ENCODE peak calls at places on chromosomes 16 and 17, in eight cellular contexts. A, V, Q, S, G, P, L and F are unnamed samples.

GRCh38 chr17:34156741-34157589 is 98.1 kb upstream of the CCL2 start:
- DNase-seq in A (no peak), L (peak; percentile 43), V (no peak), G (no peak), Q (no peak), P (no peak), S (no peak), F (no peak)

GRCh38 chr16:21638573-21638975 is 13.8 kb downstream of the IGSF6 start:
- DNase-seq in S (peak; percentile 30), G (no peak), V (no peak), Q (no peak), A (peak; percentile 41), L (no peak), P (no peak), F (no peak)

GRCh38 chr16:53743149-53743566 is 39.2 kb downstream of the FTO start:
- DNase-seq in S (peak; percentile 46), V (no peak), A (peak; percentile 16), L (peak; percentile 19), G (no peak), P (no peak), Q (no peak), F (no peak)

GRCh38 chr16:51886456-51886855 is 660.5 kb downstream of the TOX3 start:
- DNase-seq in P (no peak), S (no peak), V (no peak), Q (no peak), G (no peak), A (no peak), L (no peak), F (no peak)

GRCh38 chr17:63042443-63042842 is 76.4 kb downstream of the TANC2 start:
- DNase-seq in L (no peak), P (no peak), Q (no peak), S (no peak), G (no peak), A (no peak), V (no peak), F (no peak)

GRCh38 chr16:87178977-87179376 is 138.2 kb downstream of the C16orf95 start:
- DNase-seq in V (no peak), S (peak; percentile 87), P (no peak), G (no peak), A (no peak), Q (peak; percentile 81), L (no peak), F (peak; percentile 79)

GRCh38 chr16:54424043-54424451 is 137.5 kb upstream of the IRX3 start:
- DNase-seq in P (no peak), Q (no peak), L (no peak), S (no peak), G (no peak), A (no peak), V (no peak), F (no peak)

GRCh38 chr17:57913576-57914273 is 41.5 kb downstream of the CUEDC1 start:
- DNase-seq in P (no peak), Q (no peak), G (no peak), V (no peak), A (no peak), L (no peak), S (no peak), F (no peak)

GRCh38 chr17:58504826-58505351 is 9.5 kb downstream of the MTMR4 start:
- DNase-seq in P (no peak), L (no peak), G (no peak), S (no peak), A (no peak), V (no peak), Q (no peak), F (no peak)

GRCh38 chr16:24132048-24132796 is 123.9 kb upstream of the CACNG3 start:
- DNase-seq in S (no peak), V (no peak), L (no peak), G (no peak), A (no peak), P (no peak), Q (no peak), F (no peak)

GRCh38 chr17:70313450-70313849 is 144.1 kb downstream of the KCNJ2 start:
- DNase-seq in G (no peak), A (no peak), L (no peak), P (no peak), Q (no peak), S (no peak), V (no peak), F (no peak)

GRCh38 chr17:39732586-39732985 is 2.3 kb upstream of the MIEN1 start:
- DNase-seq in V (no peak), G (no peak), P (no peak), Q (no peak), A (no peak), S (no peak), L (no peak), F (no peak)

GRCh38 chr17:19263621-19264010 is 26.4 kb downstream of the EPN2 start:
- DNase-seq in G (no peak), L (no peak), P (no peak), Q (peak; percentile 88), S (no peak), A (no peak), V (no peak), F (no peak)

GRCh38 chr16:19323596-19323995 is 38.1 kb downstream of the CLEC19A start:
- DNase-seq in Q (no peak), L (no peak), G (no peak), V (no peak), P (no peak), A (no peak), S (no peak), F (no peak)

GRCh38 chr17:2436516-2436915 is 35.7 kb upstream of the MNT start:
- DNase-seq in S (no peak), P (no peak), A (no peak), G (no peak), Q (no peak), V (no peak), L (no peak), F (no peak)

GRCh38 chr17:2438823-2439222 is 38.0 kb upstream of the MNT start:
- DNase-seq in G (no peak), Q (no peak), S (peak; percentile 52), V (no peak), P (no peak), A (no peak), L (no peak), F (no peak)

GRCh38 chr17:2433696-2434095 is 32.8 kb upstream of the MNT start:
- DNase-seq in P (no peak), Q (no peak), L (no peak), G (no peak), S (no peak), V (no peak), A (no peak), F (no peak)

GRCh38 chr17:2435181-2435741 is 34.4 kb upstream of the MNT start:
- DNase-seq in A (no peak), V (no peak), S (peak; percentile 32), P (no peak), G (no peak), L (no peak), Q (no peak), F (no peak)

DNA sequence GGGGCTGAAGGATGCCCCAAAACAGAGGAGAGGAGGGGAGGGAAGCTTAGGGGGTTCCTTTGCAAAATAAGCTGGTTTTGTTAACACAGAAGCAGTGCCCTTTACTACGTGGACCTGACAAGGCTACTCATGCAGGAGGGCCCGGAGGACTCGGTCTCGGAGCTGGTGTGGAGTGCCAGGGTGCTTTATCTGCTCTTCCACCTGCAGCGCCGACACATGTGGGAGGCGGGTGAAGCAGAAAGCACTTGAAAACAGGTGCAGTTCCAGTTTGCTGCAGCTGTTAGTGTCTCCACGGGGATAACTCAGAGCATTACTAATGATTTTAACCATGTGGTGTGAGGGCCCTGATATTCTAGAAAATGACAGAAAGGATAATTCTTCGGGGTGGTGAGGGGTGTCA is 35.0 kb upstream of the MNT start:
- DNase-seq in L (no peak), A (no peak), G (no peak), V (no peak), Q (no peak), P (no peak), S (no peak), F (no peak)
- H3K4me3 ChIP-seq in L (no peak overlapping the region), A (no peak overlapping the region), G (no peak overlapping the region), V (no peak overlapping the region), Q (no peak overlapping the region), P (no peak overlapping the region), S (no peak overlapping the region), F (no peak overlapping the region)

GRCh38 chr17:61903251-61903650 is 24.5 kb downstream of the INTS2 start:
- DNase-seq in P (no peak), G (no peak), A (no peak), Q (no peak), V (no peak), L (no peak), S (no peak), F (no peak)

GRCh38 chr17:61907361-61907760 is 20.4 kb downstream of the INTS2 start:
- DNase-seq in A (no peak), V (no peak), S (no peak), P (no peak), L (no peak), Q (no peak), G (no peak), F (no peak)

GRCh38 chr17:61908292-61909037 is 19.3 kb downstream of the INTS2 start:
- DNase-seq in L (no peak), G (no peak), V (no peak), P (no peak), Q (no peak), S (no peak), A (no peak), F (no peak)

GRCh38 chr17:61904094-61904710 is 23.6 kb downstream of the INTS2 start:
- DNase-seq in G (no peak), Q (no peak), P (no peak), A (peak; percentile 51), S (no peak), V (no peak), L (no peak), F (no peak)
- H3K4me3 ChIP-seq in G (no peak overlapping the region), Q (no peak overlapping the region), P (no peak overlapping the region), A (peak overlapping the region; percentile 85), S (no peak overlapping the region), V (no peak overlapping the region), L (no peak overlapping the region), F (no peak overlapping the region)

GRCh38 chr17:74968361-74968780 is 4.2 kb downstream of the HID1 start:
- DNase-seq in S (no peak), V (no peak), A (no peak), P (no peak), L (no peak), Q (no peak), G (no peak), F (no peak)
- H3K4me3 ChIP-seq in S (no peak overlapping the region), V (no peak overlapping the region), A (no peak overlapping the region), P (no peak overlapping the region), L (no peak overlapping the region), Q (no peak overlapping the region), G (no peak overlapping the region), F (no peak overlapping the region)

GRCh38 chr17:45228985-45229517 is 7.4 kb downstream of the FMNL1 start:
- DNase-seq in L (no peak), P (peak; percentile 90), V (peak; percentile 93), Q (peak; percentile 89), S (peak; percentile 96), G (peak; percentile 86), A (peak; percentile 72), F (peak; percentile 94)

GRCh38 chr17:45230787-45231480 is 9.2 kb downstream of the FMNL1 start:
- DNase-seq in Q (no peak), P (peak; percentile 70), V (no peak), G (no peak), S (peak; percentile 73), A (no peak), L (peak; percentile 96), F (peak; percentile 82)

GRCh38 chr17:45228121-45228941 is 6.6 kb downstream of the FMNL1 start:
- DNase-seq in S (no peak), A (no peak), L (no peak), Q (no peak), P (peak; percentile 74), V (no peak), G (no peak), F (peak; percentile 40)

GRCh38 chr17:45230410-45230786 is 8.7 kb downstream of the FMNL1 start:
- DNase-seq in L (no peak), G (no peak), V (no peak), Q (no peak), P (no peak), A (no peak), S (no peak), F (no peak)

GRCh38 chr17:45229681-45230409 is 8.2 kb downstream of the FMNL1 start:
- DNase-seq in G (no peak), V (no peak), S (no peak), L (no peak), Q (no peak), A (no peak), P (peak; percentile 71), F (peak; percentile 71)
- H3K4me3 ChIP-seq in G (no peak overlapping the region), V (peak overlapping the region; percentile 28), S (no peak overlapping the region), L (no peak overlapping the region), Q (no peak overlapping the region), A (peak overlapping the region; percentile 87), P (peak overlapping the region; percentile 21), F (no peak overlapping the region)